ENCODE peak calls at places on chromosome 18, in six cellular contexts. R is GM19239; X is activated CD8-positive, alpha-beta memory T cell treated with anti-CD3 and anti-CD28 coated beads for 4 hours; K is fibroblast of pulmonary artery; U is stimulated activated naive B cell treated with anti-CD40 and anti-IgM and Interleukin-4, amounts not matched to agents 10 μg/mL and 1 μg/mL and 100 μg/mL, for 72 hours; H is NCI-H1105. A is an unnamed sample.
A peak's percentile ranks its signal among the peaks of the same experiment; 100 is the strongest.

GRCh38 chr18:23784811-23785245 is 95.6 kb downstream of the LAMA3 start:
- DNase-seq in R (no peak), X (no peak), U (no peak), H (no peak), K (peak; percentile 82), A (no peak)

GRCh38 chr18:22285299-22286140 is 116.1 kb downstream of the GATA6 start:
- DNase-seq in U (no peak), K (peak; percentile 52), H (no peak), X (no peak), R (no peak), A (no peak)

GRCh38 chr18:8730080-8730827 is 24.9 kb downstream of the MTCL1 start:
- DNase-seq in R (no peak), U (no peak), X (no peak), H (no peak), K (peak; percentile 97), A (no peak)

GRCh38 chr18:33593261-33593660 is 15.2 kb downstream of the ASXL3 start:
- DNase-seq in K (no peak), X (no peak), R (no peak), H (no peak), U (no peak), A (no peak)

GRCh38 chr18:60746491-60746890 is 373.9 kb upstream of the MC4R start:
- DNase-seq in U (no peak), H (no peak), R (no peak), X (no peak), K (no peak), A (no peak)

GRCh38 chr18:79621501-79621900 is 58.1 kb upstream of the CTDP1 start:
- DNase-seq in R (no peak), U (no peak), X (no peak), K (no peak), H (no peak), A (no peak)

GRCh38 chr18:8554354-8554753 is 54.9 kb upstream of the RAB12 start:
- DNase-seq in H (no peak), X (no peak), K (no peak), R (no peak), U (no peak), A (no peak)

GRCh38 chr18:23627325-23627724 is 35.4 kb downstream of the ANKRD29 start:
- DNase-seq in K (peak; percentile 75), R (no peak), X (no peak), H (no peak), U (no peak), A (no peak)

GRCh38 chr18:55439036-55439435 is 149.0 kb downstream of the TCF4 start:
- DNase-seq in X (no peak), K (no peak), R (no peak), U (no peak), H (no peak), A (no peak)

GRCh38 chr18:62839874-62840713 is 124.8 kb downstream of the PHLPP1 start:
- DNase-seq in K (no peak), X (no peak), U (no peak), R (no peak), H (no peak), A (no peak)

GRCh38 chr18:49591775-49592174 is 29.9 kb downstream of the LIPG start:
- DNase-seq in X (no peak), H (no peak), R (no peak), U (no peak), K (no peak), A (no peak)

GRCh38 chr18:8657873-8658521 is 47.4 kb upstream of the MTCL1 start:
- DNase-seq in U (no peak), R (no peak), K (peak; percentile 44), H (no peak), X (no peak), A (no peak)

GRCh38 chr18:48763714-48764100 is 187.1 kb downstream of the SMAD7 start:
- DNase-seq in K (no peak), X (no peak), H (no peak), R (no peak), U (no peak), A (no peak)

GRCh38 chr18:23812566-23813440 is 123.5 kb downstream of the LAMA3 start:
- DNase-seq in U (no peak), H (peak; percentile 38), X (no peak), R (no peak), K (peak; percentile 48), A (no peak)

GRCh38 chr18:5543854-5544389 is at the start of gene EPB41L3:
- DNase-seq in R (no peak), X (no peak), K (peak; percentile 26), U (no peak), H (no peak), A (no peak)

GRCh38 chr18:5155907-5156287 is 41.2 kb downstream of the AKAIN1 start:
- DNase-seq in U (no peak), X (no peak), H (no peak), K (no peak), R (no peak), A (no peak)

GRCh38 chr18:63074987-63075404 is 244.6 kb downstream of the BCL2 start:
- DNase-seq in K (peak; percentile 39), R (peak; percentile 28), H (peak; percentile 11), U (peak; percentile 42), X (peak; percentile 26), A (peak; percentile 86)

A was measured in GF-D8.